ENCODE peak calls at places on chromosomes 5 and 9, in ten cellular contexts. W is stomach, O is endothelial cell of umbilical vein, C is HepG2, H is GM23338, Y is SK-N-SH, N is transverse colon, B is HL-60, P is K562, S is spleen. U is an unnamed sample.

GRCh38 chr5:73135429-73136276 is 15.3 kb downstream of the TMEM171 start:
- DNase-seq in N (no peak), P (peak), S (no peak), H (peak), C (peak), B (no peak), O (peak), W (no peak), Y (peak), U (no peak)

GRCh38 chr5:133702773-133703770 is 90.7 kb upstream of the FSTL4 start:
- DNase-seq in S (peak), Y (peak), H (no peak), O (no peak), N (no peak), C (no peak), B (no peak), P (no peak), W (peak), U (peak)

GRCh38 chr9:93260290-93261066 is 76.5 kb downstream of the WNK2 start:
- DNase-seq in S (peak), O (no peak), P (no peak), C (no peak), B (no peak), H (no peak), W (peak), Y (peak), N (peak), U (peak)

GRCh38 chr5:591746-592145 is 20.4 kb upstream of the CEP72 start:
- DNase-seq in S (peak), N (no peak), B (no peak), H (no peak), W (no peak), Y (no peak), P (no peak), C (no peak), O (no peak), U (no peak)

GRCh38 chr5:144566747-144567415 is 396.2 kb downstream of the KCTD16 start:
- DNase-seq in C (no peak), N (no peak), O (no peak), P (no peak), Y (no peak), W (no peak), H (peak), S (no peak), B (no peak), U (no peak)

GRCh38 chr5:157581870-157582269 is 6.3 kb upstream of the ADAM19 start:
- DNase-seq in O (peak), C (no peak), B (no peak), N (no peak), S (no peak), P (no peak), H (no peak), W (no peak), Y (no peak), U (no peak)

GRCh38 chr5:52840286-52841050 is 52.8 kb downstream of the ITGA1 start:
- DNase-seq in H (no peak), S (no peak), B (no peak), Y (peak), C (no peak), N (no peak), O (peak), W (no peak), P (no peak), U (no peak)

GRCh38 chr5:1075931-1076330 is 35.9 kb downstream of the SLC12A7 start:
- DNase-seq in C (no peak), H (no peak), P (no peak), B (no peak), Y (no peak), N (no peak), W (no peak), S (no peak), O (no peak), U (no peak)

GRCh38 chr9:18980124-18980660 is 52.8 kb downstream of the SAXO1 start:
- DNase-seq in C (no peak), W (no peak), Y (no peak), O (peak), N (no peak), B (no peak), S (no peak), P (no peak), H (no peak), U (no peak)

GRCh38 chr5:157198277-157199058 is 17.8 kb downstream of the ITK start:
- DNase-seq in P (no peak), O (no peak), W (peak), S (no peak), H (no peak), C (no peak), Y (no peak), B (no peak), N (peak), U (no peak)

GRCh38 chr5:6750951-6751685 is 37.9 kb downstream of the TENT4A start:
- DNase-seq in W (no peak), S (peak), Y (no peak), C (no peak), O (no peak), H (no peak), N (no peak), P (no peak), B (no peak), U (peak)

GRCh38 chr5:78907255-78907886 is 77.7 kb downstream of the ARSB start:
- DNase-seq in O (peak), P (no peak), Y (no peak), S (no peak), C (no peak), N (no peak), B (peak), H (no peak), W (no peak), U (no peak)

GRCh38 chr9:8679405-8679951 is 879.9 kb upstream of the DMAC1 start:
- DNase-seq in C (no peak), H (no peak), B (no peak), S (no peak), P (no peak), Y (no peak), O (no peak), N (no peak), W (no peak), U (no peak)

GRCh38 chr5:140076788-140077187 is 33.7 kb upstream of the NRG2 start:
- DNase-seq in C (no peak), W (no peak), N (no peak), O (no peak), Y (no peak), B (no peak), S (no peak), H (no peak), P (no peak), U (no peak)

GRCh38 chr5:126972062-126972895 is 58.1 kb downstream of the MARCHF3 start:
- DNase-seq in B (peak), C (peak), P (peak), W (no peak), S (no peak), H (no peak), O (peak), N (peak), Y (no peak), U (no peak)

GRCh38 chr9:116124472-116125040 is 29.0 kb upstream of the PAPPA start:
- DNase-seq in O (no peak), H (no peak), N (no peak), C (no peak), W (no peak), B (no peak), S (no peak), P (no peak), Y (no peak), U (no peak)

GRCh38 chr5:132233081-132233480 is 5.4 kb upstream of the P4HA2 start:
- DNase-seq in C (no peak), H (no peak), O (no peak), N (peak), Y (no peak), B (no peak), P (no peak), W (no peak), S (no peak), U (peak)

GRCh38 chr9:107221321-107221720 is 61.8 kb upstream of the RAD23B start:
- DNase-seq in C (no peak), Y (no peak), B (no peak), S (no peak), W (no peak), P (no peak), H (peak), O (no peak), N (no peak), U (no peak)

GRCh38 chr5:33210983-33211382 is 229.8 kb upstream of the TARS1 start:
- DNase-seq in B (no peak), W (no peak), H (no peak), S (no peak), O (no peak), C (no peak), Y (no peak), N (no peak), P (no peak), U (no peak)

GRCh38 chr5:155711882-155712281 is 615.1 kb upstream of the SGCD start:
- DNase-seq in W (no peak), C (no peak), Y (no peak), O (no peak), B (peak), P (no peak), S (no peak), H (no peak), N (no peak), U (no peak)

GRCh38 chr5:67095346-67095871 is 101.2 kb downstream of the CD180 start:
- DNase-seq in H (peak), S (no peak), Y (no peak), C (peak), W (peak), B (no peak), N (peak), O (peak), P (no peak), U (peak)
- TF ChIP-seq POLR2AphosphoS5 in H (no peak), S (no peak), Y (no peak), C (no peak), W (no peak), B (no peak), N (peak), O (no peak), P (no peak), U (no peak)

DNA sequence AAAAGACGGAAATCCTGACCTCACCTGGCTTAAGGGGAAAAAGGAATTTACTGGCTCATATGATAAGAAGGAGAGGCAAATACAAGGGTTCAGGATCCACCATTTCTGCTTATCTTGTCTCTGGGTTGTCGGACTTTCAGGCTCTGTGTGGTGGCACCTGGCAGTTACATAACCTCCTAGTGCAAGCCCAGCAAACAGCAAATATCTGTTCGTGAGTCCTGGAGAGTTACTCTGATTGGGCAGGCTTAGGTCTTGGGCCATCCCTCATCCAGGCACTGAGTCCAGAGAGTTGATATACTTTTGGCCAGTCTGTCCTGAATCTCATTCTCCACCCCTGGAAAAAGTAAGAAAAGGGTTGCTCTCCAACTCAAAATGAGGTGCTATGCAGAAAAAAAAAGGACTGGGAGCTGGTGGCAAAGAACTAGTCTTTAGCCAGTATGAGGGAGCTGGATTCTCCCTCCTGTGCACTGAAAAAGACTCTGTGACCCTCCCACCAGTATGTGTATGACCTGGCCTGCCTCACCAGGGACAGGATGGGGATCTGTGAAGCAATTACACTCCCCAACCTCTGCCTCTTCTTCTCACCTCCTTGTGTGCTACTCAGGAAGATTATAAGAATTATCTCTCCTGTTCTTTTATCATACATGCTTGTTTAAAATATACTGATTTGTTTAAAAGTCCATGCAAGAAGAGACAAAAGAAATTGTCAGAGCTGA is 282.9 kb downstream of the ARHGAP26 start:
- DNase-seq in B (no peak), W (no peak), S (no peak), O (no peak), P (no peak), N (no peak), C (no peak), Y (no peak), H (no peak), U (no peak)
- H3K27ac ChIP-seq in B (no peak), W (no peak), S (peak), O (no peak), P (no peak), N (no peak), C (no peak), Y (no peak), H (no peak), U (no peak)

GRCh38 chr5:148107608-148108007 is 43.8 kb downstream of the SPINK5 start:
- DNase-seq in O (peak), C (no peak), Y (no peak), B (no peak), H (peak), P (no peak), W (no peak), N (no peak), S (no peak), U (no peak)
- TF ChIP-seq CTCF in O (no peak), C (no peak), Y (peak), B (no peak), H (peak), P (no peak), W (no peak), N (peak), S (no peak), U (no peak)

GRCh38 chr9:36286388-36286787 is 28.1 kb upstream of the GNE start:
- DNase-seq in B (no peak), P (no peak), N (no peak), W (no peak), S (no peak), Y (no peak), O (no peak), C (no peak), H (no peak), U (no peak)

GRCh38 chr9:36278243-36278642 is 20.0 kb upstream of the GNE start:
- DNase-seq in W (no peak), N (no peak), Y (no peak), B (no peak), H (no peak), O (no peak), C (no peak), P (no peak), S (no peak), U (no peak)

GRCh38 chr9:36280989-36281388 is 22.7 kb upstream of the GNE start:
- DNase-seq in S (no peak), Y (no peak), H (no peak), P (no peak), C (no peak), N (no peak), B (no peak), W (no peak), O (no peak), U (no peak)

GRCh38 chr9:36284226-36284625 is 26.0 kb upstream of the GNE start:
- DNase-seq in B (no peak), N (no peak), S (no peak), O (no peak), Y (no peak), W (no peak), H (no peak), P (no peak), C (no peak), U (no peak)

DNA sequence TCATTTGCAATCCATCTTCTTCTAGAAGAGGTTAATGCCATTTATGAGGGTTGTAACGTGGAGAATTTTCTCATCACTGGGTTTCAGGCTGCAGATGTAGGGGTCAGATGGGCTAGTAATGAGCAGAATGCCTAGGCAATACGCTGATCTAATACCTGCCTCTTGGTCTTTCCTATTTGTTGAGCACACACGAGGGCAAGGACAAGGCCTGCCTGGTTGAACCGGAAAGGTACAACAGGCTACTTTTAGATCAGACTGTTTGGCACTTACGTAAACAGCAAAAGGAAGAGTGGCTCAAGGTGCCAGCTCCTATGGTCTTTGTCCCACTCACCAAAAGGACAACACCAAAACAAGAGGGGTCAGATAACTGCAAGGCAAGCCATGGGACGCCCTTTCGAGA is 24.0 kb upstream of the GNE start:
- DNase-seq in W (no peak), C (peak), H (no peak), S (no peak), O (no peak), P (no peak), N (no peak), Y (no peak), B (no peak), U (no peak)
- TF ChIP-seq POLR2AphosphoS5 in W (no peak), C (no peak), H (no peak), S (no peak), O (no peak), P (no peak), N (no peak), Y (no peak), B (no peak), U (no peak)

GRCh38 chr9:37967272-37967581 is 63.3 kb upstream of the SLC25A51 start:
- DNase-seq in O (no peak), S (no peak), W (no peak), H (no peak), N (no peak), Y (no peak), B (no peak), P (no peak), C (no peak), U (no peak)

GRCh38 chr9:37967681-37968080 is 63.8 kb upstream of the SLC25A51 start:
- DNase-seq in H (no peak), C (no peak), S (peak), O (no peak), B (no peak), Y (no peak), N (no peak), P (no peak), W (no peak), U (no peak)

GRCh38 chr9:37969130-37969529 is 65.2 kb upstream of the SLC25A51 start:
- DNase-seq in W (peak), C (peak), N (peak), O (peak), S (peak), P (peak), B (no peak), Y (no peak), H (no peak), U (no peak)

GRCh38 chr9:37969558-37970300 is 65.8 kb upstream of the SLC25A51 start:
- DNase-seq in C (no peak), P (no peak), S (peak), Y (no peak), O (no peak), N (no peak), W (no peak), B (no peak), H (no peak), U (no peak)

DNA sequence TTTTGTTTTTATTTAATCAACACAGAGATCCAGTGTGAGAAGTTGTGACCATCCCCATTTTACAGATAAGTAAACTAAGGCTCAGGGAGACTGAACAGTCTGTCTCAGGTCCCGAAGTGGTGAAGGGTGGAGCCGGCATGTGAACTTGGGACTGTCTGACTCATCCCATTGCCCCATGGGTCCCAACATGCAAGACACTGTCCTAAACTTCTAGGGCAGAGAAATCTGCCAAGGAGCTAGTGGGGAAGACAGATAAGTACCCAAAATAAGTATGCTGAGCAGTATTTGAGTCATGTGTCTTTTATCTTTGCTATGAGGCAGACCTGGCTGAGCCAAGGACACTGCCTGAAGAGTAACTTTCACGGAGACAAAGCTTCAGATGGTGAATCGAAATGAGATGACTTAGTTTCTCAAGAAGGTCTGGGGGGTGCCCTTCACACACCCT is 64.3 kb upstream of the SLC25A51 start:
- DNase-seq in P (peak), S (no peak), B (no peak), W (no peak), C (peak), Y (no peak), N (peak), H (no peak), O (peak), U (no peak)
- H3K27ac ChIP-seq in P (peak), S (no peak), B (no peak), W (peak), C (no peak), Y (peak), N (peak), H (no peak), O (peak), U (no peak)

DNA sequence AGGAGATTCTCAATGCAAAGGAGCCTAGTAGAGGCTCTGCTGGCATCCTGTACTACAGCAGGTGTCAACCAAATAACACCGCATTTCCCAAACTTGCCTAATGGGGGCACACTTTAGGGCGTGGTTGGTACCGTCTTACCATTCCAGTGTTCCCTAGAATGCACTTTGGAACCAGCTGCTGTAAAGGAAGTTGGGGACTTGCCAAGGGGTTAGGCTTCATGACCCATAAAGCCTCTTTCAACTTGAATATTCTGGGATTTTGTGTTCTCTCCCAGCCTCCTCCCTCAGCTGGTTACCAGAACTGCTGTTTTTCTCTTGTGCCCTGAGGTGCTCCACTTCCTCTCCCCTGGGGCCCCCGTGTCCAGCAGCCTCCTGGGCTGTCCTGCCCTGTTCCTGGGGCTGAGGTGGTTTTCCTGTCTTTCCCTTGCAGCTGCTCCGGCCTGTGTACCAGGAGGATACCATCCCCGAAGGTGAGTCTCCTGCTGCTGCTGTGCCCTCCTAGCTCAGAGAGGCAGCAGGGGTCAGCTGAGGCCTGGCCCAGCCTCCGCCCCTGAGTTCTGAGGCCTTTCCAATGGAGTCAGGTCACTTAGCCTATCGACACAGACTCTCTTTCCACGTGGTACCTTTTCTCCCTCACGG is 44.7 kb downstream of the RGS3 start:
- DNase-seq in P (no peak), Y (no peak), N (peak), O (no peak), H (peak), S (peak), W (peak), C (peak), B (no peak), U (no peak)
- TF ChIP-seq CTCF in P (peak), Y (peak), N (peak), O (peak), H (peak), S (no peak), W (no peak), C (peak), B (no peak), U (no peak)

GRCh38 chr9:89179920-89180667 is 1.5 kb upstream of the SHC3 start:
- DNase-seq in B (peak), P (peak), C (peak), S (peak), Y (peak), O (peak), W (peak), N (peak), H (peak), U (peak)
- TF ChIP-seq POLR2AphosphoS5 in B (peak), P (no peak), C (peak), S (peak), Y (peak), O (peak), W (peak), N (peak), H (peak), U (no peak)

DNA sequence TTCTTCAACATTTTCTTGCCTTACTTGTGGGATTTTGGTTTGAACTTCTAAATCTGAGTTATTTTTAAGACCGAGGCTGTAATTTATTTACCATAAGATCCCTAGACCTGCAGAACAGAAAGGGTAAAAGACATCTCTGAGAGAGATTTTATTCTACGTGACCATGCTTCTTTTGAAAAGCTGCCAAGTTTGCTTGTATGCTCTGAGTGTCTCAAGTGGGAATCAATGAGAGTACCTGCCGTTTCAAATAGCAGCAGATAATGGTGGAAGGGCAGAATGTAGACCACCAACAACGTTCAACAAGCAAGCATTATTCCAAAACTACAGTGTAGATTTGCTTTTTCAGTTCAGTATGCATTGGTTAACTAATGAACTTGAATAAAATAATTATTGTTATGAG is 108.6 kb upstream of the MINAR2 start:
- DNase-seq in O (no peak), N (no peak), W (no peak), C (no peak), S (no peak), P (no peak), H (no peak), Y (no peak), B (no peak), U (no peak)
- H3K27ac ChIP-seq in O (no peak), N (no peak), W (no peak), C (no peak), S (no peak), P (no peak), H (no peak), Y (no peak), B (no peak), U (no peak)